ENCODE peak calls at places on chromosomes 12 and 14, in seven cellular contexts. G is NCI-H510A; T is CD4-positive, alpha-beta T cell; Y is T-helper 1 cell; J is fibroblast of mammary gland; K is M059J; L is bronchial epithelial cell. W is an unnamed sample.

GRCh38 chr14:66503532-66503931 is 4.4 kb upstream of the GPHN start:
- DNase-seq in G (no peak), T (no peak), Y (no peak), J (peak; percentile 62), K (no peak), L (peak; percentile 76), W (no peak)

GRCh38 chr12:138898-139534 is 72.4 kb downstream of the IQSEC3 start:
- DNase-seq in G (no peak), T (no peak), Y (no peak), J (peak; percentile 23), K (no peak), L (no peak), W (no peak)

GRCh38 chr12:84601483-84601882 is 311.1 kb downstream of the SLC6A15 start:
- DNase-seq in G (no peak), T (no peak), Y (no peak), J (no peak), K (no peak), L (no peak), W (no peak)

GRCh38 chr14:21867541-21867940 is 193.9 kb upstream of the OR4E1 start:
- DNase-seq in G (no peak), T (no peak), Y (no peak), J (peak; percentile 54), K (peak; percentile 1), L (peak; percentile 84), W (no peak)

GRCh38 chr14:74019743-74020142 is 594 bp downstream of the BBOF1 start:
- DNase-seq in G (no peak), T (no peak), Y (no peak), J (peak; percentile 61), K (peak; percentile 65), L (peak; percentile 30), W (no peak)

GRCh38 chr12:17278946-17279345 is 673.0 kb upstream of the LMO3 start:
- DNase-seq in G (no peak), T (no peak), Y (no peak), J (no peak), K (no peak), L (peak; percentile 15), W (no peak)

GRCh38 chr12:21851151-21851550 is 76.6 kb upstream of the KCNJ8 start:
- DNase-seq in G (no peak), T (no peak), Y (no peak), J (peak; percentile 25), K (no peak), L (no peak), W (no peak)

GRCh38 chr12:68245071-68246021 is 8.1 kb downstream of the IL22 start:
- DNase-seq in G (no peak), T (no peak), Y (no peak), J (no peak), K (no peak), L (no peak), W (no peak)

GRCh38 chr12:18751866-18752265 is 13.9 kb downstream of the CAPZA3 start:
- DNase-seq in G (no peak), T (no peak), Y (no peak), J (no peak), K (no peak), L (no peak), W (no peak)

GRCh38 chr14:68181395-68182326 is 362.1 kb downstream of the RAD51B start:
- DNase-seq in G (no peak), T (no peak), Y (no peak), J (peak; percentile 80), K (peak; percentile 76), L (peak; percentile 64), W (no peak)

GRCh38 chr12:24719293-24719721 is 229.6 kb downstream of the BCAT1 start:
- DNase-seq in G (no peak), T (no peak), Y (peak; percentile 76), J (peak; percentile 85), K (peak; percentile 86), L (peak; percentile 87), W (no peak)

GRCh38 chr14:21039585-21040369 is 2.4 kb upstream of the RNASE7 start:
- DNase-seq in G (no peak), T (no peak), Y (peak; percentile 16), J (peak; percentile 73), K (peak; percentile 52), L (peak; percentile 72), W (peak; percentile 53)

GRCh38 chr12:116599285-116600122 is 40.3 kb downstream of the MAP1LC3B2 start:
- DNase-seq in G (peak; percentile 29), T (peak; percentile 61), Y (peak; percentile 53), J (peak; percentile 89), K (peak; percentile 64), L (no peak), W (peak; percentile 21)

GRCh38 chr14:89720741-89721315 is 233.7 kb downstream of the EFCAB11 start:
- DNase-seq in G (no peak), T (peak; percentile 67), Y (peak; percentile 95), J (no peak), K (no peak), L (no peak), W (peak; percentile 92)

GRCh38 chr12:108337235-108338223 is 1.6 kb downstream of the CMKLR1 start:
- DNase-seq in G (no peak), T (no peak), Y (no peak), J (peak; percentile 26), K (peak; percentile 36), L (peak; percentile 39), W (no peak)

GRCh38 chr12:121578230-121579189 is 2.3 kb downstream of the KDM2B start:
- DNase-seq in G (no peak), T (peak; percentile 26), Y (no peak), J (no peak), K (no peak), L (no peak), W (no peak)

GRCh38 chr14:102929349-102930137 is 7.1 kb downstream of the AMN start:
- DNase-seq in G (no peak), T (no peak), Y (no peak), J (no peak), K (no peak), L (no peak), W (no peak)

GRCh38 chr14:106694638-106695393 is 1168.4 kb downstream of the TMEM121 start:
- DNase-seq in G (no peak), T (peak; percentile 36), Y (peak; percentile 60), J (no peak), K (no peak), L (peak; percentile 43), W (peak; percentile 51)

GRCh38 chr12:989751-990278 is 1.2 kb upstream of the ERC1 start:
- DNase-seq in G (no peak), T (no peak), Y (no peak), J (peak; percentile 92), K (peak; percentile 71), L (peak; percentile 52), W (no peak)

GRCh38 chr12:101552277-101552676 is 42.5 kb upstream of the MYBPC1 start:
- DNase-seq in G (no peak), T (no peak), Y (no peak), J (peak; percentile 38), K (peak; percentile 31), L (peak; percentile 30), W (no peak)

GRCh38 chr12:80222261-80222660 is 122.9 kb downstream of the OTOGL start:
- DNase-seq in G (no peak), T (no peak), Y (no peak), J (no peak), K (no peak), L (peak; percentile 5), W (no peak)

GRCh38 chr12:122028601-122029560 is 7.2 kb downstream of the BCL7A start:
- DNase-seq in G (no peak), T (no peak), Y (no peak), J (no peak), K (peak; percentile 16), L (no peak), W (no peak)

GRCh38 chr14:70052990-70053389 is 135.8 kb downstream of the SLC8A3 start:
- DNase-seq in G (no peak), T (no peak), Y (no peak), J (peak; percentile 38), K (peak; percentile 29), L (peak; percentile 21), W (no peak)

GRCh38 chr12:124745891-124746570 is 117.6 kb downstream of the SCARB1 start:
- DNase-seq in G (peak; percentile 57), T (no peak), Y (no peak), J (peak; percentile 96), K (peak; percentile 96), L (peak; percentile 52), W (no peak)

GRCh38 chr14:91138511-91139359 is 24.9 kb downstream of the DGLUCY start:
- DNase-seq in G (no peak), T (peak; percentile 19), Y (peak; percentile 77), J (peak; percentile 50), K (no peak), L (peak; percentile 33), W (no peak)

GRCh38 chr12:50017047-50017446 is 8.2 kb downstream of the RACGAP1 start:
- DNase-seq in G (no peak), T (no peak), Y (no peak), J (peak; percentile 96), K (peak; percentile 47), L (peak; percentile 79), W (no peak)